ENCODE peak calls at places on chromosomes 12 and 14, in five cellular contexts. E, N, H, B and F are unnamed samples.

GRCh38 chr14:100776681-100777365 is 49.1 kb upstream of the MEG3 start:
- DNase-seq in E (no peak), N (no peak), H (no peak), B (no peak), F (no peak)

GRCh38 chr14:56325251-56325839 is 207.1 kb downstream of the PELI2 start:
- DNase-seq in E (no peak), N (no peak), H (no peak), B (no peak), F (no peak)

GRCh38 chr14:97137705-97138104 is 340.5 kb downstream of the VRK1 start:
- DNase-seq in E (no peak), N (peak), H (no peak), B (no peak), F (no peak)

GRCh38 chr12:779745-780734 is 27.7 kb downstream of the WNK1 start:
- DNase-seq in E (peak), N (peak), H (no peak), B (no peak), F (no peak)

GRCh38 chr12:29149691-29150382 is 759 bp downstream of the FAR2 start:
- DNase-seq in E (no peak), N (peak), H (no peak), B (peak), F (no peak)

GRCh38 chr12:101552277-101552676 is 42.5 kb upstream of the MYBPC1 start:
- DNase-seq in E (no peak), N (no peak), H (no peak), B (no peak), F (no peak)

GRCh38 chr14:44963775-44964380 is 1.9 kb downstream of the TOGARAM1 start:
- DNase-seq in E (no peak), N (no peak), H (no peak), B (peak), F (no peak)

GRCh38 chr12:131276501-131277185 is 322.9 kb downstream of the ADGRD1 start:
- DNase-seq in E (no peak), N (no peak), H (no peak), B (no peak), F (no peak)

GRCh38 chr14:80973918-80974317 is 18.5 kb downstream of the TSHR start:
- DNase-seq in E (no peak), N (peak), H (no peak), B (no peak), F (no peak)

GRCh38 chr12:104952816-104953215 is 5.3 kb downstream of the SLC41A2 start:
- DNase-seq in E (no peak), N (no peak), H (no peak), B (no peak), F (no peak)

GRCh38 chr14:23478109-23478698 is 8.7 kb downstream of the NGDN start:
- DNase-seq in E (peak), N (peak), H (peak), B (peak), F (peak)

GRCh38 chr14:91872011-91872476 is 4.7 kb upstream of the TC2N start:
- DNase-seq in E (no peak), N (peak), H (no peak), B (no peak), F (no peak)

GRCh38 chr14:70888681-70889175 is 18.5 kb upstream of the PCNX1 start:
- DNase-seq in E (no peak), N (peak), H (no peak), B (no peak), F (no peak)

GRCh38 chr12:75476076-75476475 is 4.5 kb upstream of the GLIPR1 start:
- DNase-seq in E (no peak), N (no peak), H (no peak), B (no peak), F (no peak)

GRCh38 chr12:11144297-11144696 is 9.9 kb upstream of the TAS2R30 start:
- DNase-seq in E (no peak), N (no peak), H (no peak), B (no peak), F (no peak)

GRCh38 chr12:113591480-113591971 is 119.9 kb upstream of the LHX5 start:
- DNase-seq in E (no peak), N (peak), H (no peak), B (peak), F (no peak)

GRCh38 chr12:57224973-57225679 is 4.4 kb upstream of the SHMT2 start:
- DNase-seq in E (no peak), N (peak), H (peak), B (peak), F (peak)

GRCh38 chr14:73102806-73103497 is 33.4 kb upstream of the PSEN1 start:
- DNase-seq in E (no peak), N (no peak), H (no peak), B (no peak), F (no peak)

GRCh38 chr14:72692678-72693077 is 201.2 kb downstream of the DPF3 start:
- DNase-seq in E (no peak), N (no peak), H (no peak), B (peak), F (no peak)

GRCh38 chr14:51431033-51431709 is 191.1 kb downstream of the TMX1 start:
- DNase-seq in E (no peak), N (no peak), H (no peak), B (no peak), F (no peak)

GRCh38 chr12:89992668-89993401 is 284.2 kb upstream of the ATP2B1 start:
- DNase-seq in E (no peak), N (no peak), H (no peak), B (no peak), F (no peak)

GRCh38 chr12:106037524-106038298 is 101.0 kb downstream of the NUAK1 start:
- DNase-seq in E (no peak), N (no peak), H (no peak), B (no peak), F (no peak)

GRCh38 chr12:70646850-70647249 is 9.6 kb upstream of the PTPRB start:
- DNase-seq in E (no peak), N (no peak), H (no peak), B (no peak), F (no peak)

GRCh38 chr14:31843361-31844091 is 233.6 kb upstream of the ARHGAP5 start:
- DNase-seq in E (no peak), N (no peak), H (no peak), B (no peak), F (no peak)

GRCh38 chr14:72643317-72643801 is 250.5 kb downstream of the DPF3 start:
- DNase-seq in E (peak), N (no peak), H (no peak), B (no peak), F (no peak)

GRCh38 chr12:59079029-59079428 is 158.7 kb upstream of the LRIG3 start:
- DNase-seq in E (no peak), N (no peak), H (no peak), B (no peak), F (no peak)

GRCh38 chr12:51200806-51201205 is 17.1 kb downstream of the POU6F1 start:
- DNase-seq in E (no peak), N (no peak), H (no peak), B (no peak), F (no peak)

GRCh38 chr12:106227641-106228319 is 20.0 kb downstream of the CKAP4 start:
- DNase-seq in E (no peak), N (peak), H (peak), B (no peak), F (no peak)

GRCh38 chr12:119151445-119151844 is 27.3 kb upstream of the HSPB8 start:
- DNase-seq in E (no peak), N (no peak), H (no peak), B (peak), F (no peak)

GRCh38 chr12:21026302-21026701 is 104.7 kb upstream of the SLCO1B1 start:
- DNase-seq in E (no peak), N (no peak), H (no peak), B (peak), F (no peak)

GRCh38 chr14:56659964-56660551 is 80.5 kb downstream of the TMEM260 start:
- DNase-seq in E (peak), N (peak), H (no peak), B (peak), F (no peak)

GRCh38 chr12:41013921-41014642 is 174.0 kb upstream of the PDZRN4 start:
- DNase-seq in E (no peak), N (no peak), H (no peak), B (no peak), F (no peak)